ENCODE peak calls at places on chromosomes 5 and 9, in eight cellular contexts. S is stomach; I is endodermal cell; X is GM23338; Y is aorta; Q is pancreas; B is CD4-positive, alpha-beta T cell; U is tibial artery. Z is an unnamed sample.

GRCh38 chr5:127878174-127878750 is 175.1 kb downstream of the CCDC192 start:
- DNase-seq in S (peak; percentile 76), I (peak; percentile 87), X (peak; percentile 77), Y (no peak), Q (peak; percentile 45), B (no peak), U (no peak), Z (no peak)

GRCh38 chr5:53603009-53603687 is 42.7 kb downstream of the NDUFS4 start:
- DNase-seq in S (no peak), I (no peak), X (no peak), Y (no peak), Q (no peak), B (no peak), U (no peak), Z (no peak)

GRCh38 chr9:89013660-89014059 is 22.4 kb downstream of the S1PR3 start:
- DNase-seq in S (no peak), I (no peak), X (no peak), Y (no peak), Q (no peak), B (no peak), U (no peak), Z (no peak)

GRCh38 chr9:86529496-86530275 is 175.5 kb upstream of the TUT7 start:
- DNase-seq in S (no peak), I (no peak), X (no peak), Y (no peak), Q (no peak), B (no peak), U (no peak), Z (no peak)

GRCh38 chr9:111076519-111076918 is 38.2 kb upstream of the LPAR1 start:
- DNase-seq in S (no peak), I (no peak), X (no peak), Y (no peak), Q (no peak), B (no peak), U (no peak), Z (no peak)

GRCh38 chr9:33719581-33720374 is 75.6 kb upstream of the PRSS3 start:
- DNase-seq in S (peak; percentile 29), I (peak; percentile 84), X (peak; percentile 79), Y (no peak), Q (peak; percentile 22), B (no peak), U (no peak), Z (peak; percentile 36)

GRCh38 chr5:36654598-36654997 is 48.2 kb downstream of the SLC1A3 start:
- DNase-seq in S (no peak), I (peak; percentile 48), X (no peak), Y (no peak), Q (no peak), B (no peak), U (no peak), Z (no peak)

GRCh38 chr5:82785941-82786340 is 291.3 kb downstream of the TMEM167A start:
- DNase-seq in S (no peak), I (no peak), X (no peak), Y (no peak), Q (no peak), B (no peak), U (no peak), Z (no peak)

GRCh38 chr5:146825033-146825432 is 53.5 kb downstream of the PPP2R2B start:
- DNase-seq in S (no peak), I (peak; percentile 89), X (peak; percentile 79), Y (peak; percentile 79), Q (no peak), B (no peak), U (no peak), Z (no peak)

GRCh38 chr9:82679488-82679887 is 383.5 kb downstream of the RASEF start:
- DNase-seq in S (no peak), I (no peak), X (peak; percentile 23), Y (no peak), Q (no peak), B (no peak), U (no peak), Z (no peak)

GRCh38 chr5:126917918-126918623 is 112.3 kb downstream of the MARCHF3 start:
- DNase-seq in S (no peak), I (no peak), X (peak; percentile 67), Y (no peak), Q (no peak), B (no peak), U (no peak), Z (peak; percentile 30)

GRCh38 chr5:147558826-147559225 is 49.0 kb upstream of the DPYSL3 start:
- DNase-seq in S (no peak), I (peak; percentile 79), X (peak; percentile 84), Y (peak; percentile 86), Q (no peak), B (no peak), U (peak; percentile 76), Z (no peak)

GRCh38 chr5:142325677-142326479 is 1.1 kb upstream of the SPRY4 start:
- DNase-seq in S (peak; percentile 44), I (peak; percentile 96), X (peak; percentile 94), Y (peak; percentile 82), Q (peak; percentile 44), B (no peak), U (no peak), Z (no peak)

GRCh38 chr9:92170848-92171247 is 55.6 kb upstream of the SPTLC1 start:
- DNase-seq in S (no peak), I (no peak), X (no peak), Y (no peak), Q (no peak), B (no peak), U (no peak), Z (no peak)

GRCh38 chr5:77645158-77645994 is 6.9 kb upstream of the OTP start:
- DNase-seq in S (peak; percentile 47), I (peak; percentile 85), X (peak; percentile 72), Y (no peak), Q (peak; percentile 43), B (no peak), U (no peak), Z (no peak)

GRCh38 chr5:139263431-139263975 is 30.0 kb upstream of the MATR3 start:
- DNase-seq in S (no peak), I (no peak), X (no peak), Y (no peak), Q (no peak), B (no peak), U (no peak), Z (no peak)

GRCh38 chr5:57598097-57598496 is 115.5 kb upstream of the ACTBL2 start:
- DNase-seq in S (no peak), I (no peak), X (no peak), Y (no peak), Q (no peak), B (no peak), U (no peak), Z (no peak)
- H3K27ac ChIP-seq in S (no peak overlapping the region), I (no peak overlapping the region), X (no peak overlapping the region), Y (no peak overlapping the region), Q (no peak overlapping the region), B (no peak overlapping the region), U (no peak overlapping the region), Z (no peak overlapping the region)

DNA sequence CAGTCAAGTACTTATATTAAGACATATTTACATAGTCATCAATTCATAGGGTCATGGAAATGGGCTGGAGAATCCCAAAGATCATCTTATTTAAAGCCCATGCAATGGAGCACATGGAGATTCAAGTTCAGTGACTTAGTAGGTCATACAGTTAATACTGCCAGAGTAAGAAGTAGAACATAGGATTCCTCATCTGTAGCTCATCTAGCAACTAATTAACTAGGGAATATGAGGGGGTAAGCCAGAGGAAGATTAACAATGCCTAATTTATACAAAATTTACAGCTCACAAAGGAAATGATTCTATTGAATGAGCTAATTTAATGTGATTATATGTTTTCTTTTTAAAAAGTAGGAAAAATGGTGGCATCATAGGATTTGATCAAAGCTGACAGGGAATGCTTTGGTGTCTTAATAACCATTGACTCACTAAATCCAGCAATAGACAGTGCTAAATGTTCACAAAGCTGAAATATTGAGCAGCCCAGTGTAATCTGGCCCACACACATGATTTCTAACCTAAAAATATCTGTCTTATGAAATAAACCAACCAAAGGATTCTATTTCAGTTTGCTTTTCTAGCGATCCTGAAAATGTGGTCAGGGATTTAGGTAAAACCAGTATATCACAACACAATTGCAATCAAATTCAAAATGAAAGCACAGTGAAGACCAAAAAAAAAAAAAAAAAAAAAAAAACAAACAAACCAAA is 53.3 kb downstream of the PRDM6 start:
- DNase-seq in S (no peak), I (no peak), X (no peak), Y (no peak), Q (no peak), B (no peak), U (no peak), Z (no peak)
- H3K27me3 ChIP-seq in S (no peaks in the 10 kb centered on the region), I (no peaks in the 10 kb centered on the region), X (no peaks in the 10 kb centered on the region), Y (no peaks in the 10 kb centered on the region), Q (no peaks in the 10 kb centered on the region), B (no peaks in the 10 kb centered on the region), U (no peaks in the 10 kb centered on the region), Z (no peaks in the 10 kb centered on the region)

GRCh38 chr9:99411479-99412100 is 189.5 kb downstream of the SEC61B start:
- DNase-seq in S (no peak), I (no peak), X (peak; percentile 27), Y (no peak), Q (no peak), B (no peak), U (no peak), Z (no peak)
- H3K27ac ChIP-seq in S (no peak overlapping the region), I (no peak overlapping the region), X (no peak overlapping the region), Y (no peak overlapping the region), Q (no peak overlapping the region), B (no peak overlapping the region), U (no peak overlapping the region), Z (no peak overlapping the region)

GRCh38 chr9:38001430-38001829 is 67.6 kb downstream of the SHB start:
- DNase-seq in S (no peak), I (no peak), X (no peak), Y (peak; percentile 35), Q (no peak), B (no peak), U (no peak), Z (no peak)
- H3K27me3 ChIP-seq in S (no peaks in the 10 kb centered on the region), I (no peaks in the 10 kb centered on the region), X (no peaks in the 10 kb centered on the region), Y (no peaks in the 10 kb centered on the region), Q (no peaks in the 10 kb centered on the region), B (no peaks in the 10 kb centered on the region), U (no peaks in the 10 kb centered on the region), Z (no peaks in the 10 kb centered on the region)

DNA sequence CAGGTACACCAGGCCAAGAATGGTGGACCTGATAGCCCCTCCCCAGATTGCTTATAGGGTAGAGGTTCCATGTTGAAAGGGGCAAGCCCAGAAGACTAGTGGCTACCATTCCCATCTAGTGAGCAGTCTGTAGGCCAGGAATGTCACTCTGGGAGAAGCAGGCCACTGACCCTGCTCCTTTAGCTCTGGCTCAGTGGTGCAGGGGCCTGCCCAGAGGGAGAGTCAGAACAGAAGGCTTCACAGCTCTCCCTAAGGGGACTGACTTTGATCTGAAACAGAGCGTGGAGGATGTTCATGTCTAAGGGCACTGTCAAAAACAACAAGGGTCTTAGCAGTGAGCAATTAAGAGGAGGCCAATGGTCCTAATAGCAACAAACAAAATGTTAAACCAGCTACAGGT is 81.7 kb downstream of the ZNF354C start:
- DNase-seq in S (no peak), I (no peak), X (no peak), Y (no peak), Q (no peak), B (no peak), U (no peak), Z (no peak)
- H3K27ac ChIP-seq in S (no peak overlapping the region), I (no peak overlapping the region), X (no peak overlapping the region), Y (no peak overlapping the region), Q (no peak overlapping the region), B (no peak overlapping the region), U (no peak overlapping the region), Z (no peak overlapping the region)

Z was measured in dorsolateral prefrontal cortex.